ENCODE peak calls at places on chromosomes 3 and 15, in nine cellular contexts. One of them, this sample, is unnamed.

GRCh38 chr15:75025102-75025501 is 1.7 kb downstream of the PPCDC start:
- DNase-seq in activated CD4-positive, alpha-beta T cell treated with anti-CD3 and anti-CD28 coated beads, Interleukin-2, amount 50 U/mL, for 4 hours: no peak
- DNase-seq in fibroblast of lung: no peak
- DNase-seq in foreskin fibroblast: no peak
- DNase-seq in fibroblast of mammary gland: no peak
- DNase-seq in heart left ventricle: no peak
- DNase-seq in GM20000: no peak
- DNase-seq in skeletal muscle cell: no peak
- DNase-seq in B cell: no peak
- DNase-seq in this sample: no peak

GRCh38 chr15:38558714-38559059 is 5.9 kb downstream of the RASGRP1 start:
- DNase-seq in foreskin fibroblast: peak
- DNase-seq in GM20000: no peak
- DNase-seq in activated CD4-positive, alpha-beta T cell treated with anti-CD3 and anti-CD28 coated beads, Interleukin-2, amount 50 U/mL, for 4 hours: no peak
- DNase-seq in skeletal muscle cell: peak
- DNase-seq in fibroblast of mammary gland: peak
- DNase-seq in fibroblast of lung: peak
- DNase-seq in B cell: no peak
- DNase-seq in heart left ventricle: no peak
- DNase-seq in this sample: no peak

GRCh38 chr3:168249048-168249538 is 153.4 kb upstream of the GOLIM4 start:
- DNase-seq in B cell: no peak
- DNase-seq in fibroblast of lung: peak
- DNase-seq in activated CD4-positive, alpha-beta T cell treated with anti-CD3 and anti-CD28 coated beads, Interleukin-2, amount 50 U/mL, for 4 hours: no peak
- DNase-seq in fibroblast of mammary gland: peak
- DNase-seq in foreskin fibroblast: peak
- DNase-seq in GM20000: peak
- DNase-seq in skeletal muscle cell: no peak
- DNase-seq in heart left ventricle: no peak
- DNase-seq in this sample: peak

GRCh38 chr15:70154440-70155347 is 57.0 kb upstream of the TLE3 start:
- DNase-seq in GM20000: no peak
- DNase-seq in foreskin fibroblast: no peak
- DNase-seq in B cell: no peak
- DNase-seq in heart left ventricle: peak
- DNase-seq in fibroblast of mammary gland: no peak
- DNase-seq in fibroblast of lung: peak
- DNase-seq in activated CD4-positive, alpha-beta T cell treated with anti-CD3 and anti-CD28 coated beads, Interleukin-2, amount 50 U/mL, for 4 hours: no peak
- DNase-seq in skeletal muscle cell: no peak
- DNase-seq in this sample: peak

GRCh38 chr3:139893963-139894637 is 40.9 kb upstream of the CLSTN2 start:
- DNase-seq in B cell: no peak
- DNase-seq in fibroblast of lung: no peak
- DNase-seq in skeletal muscle cell: no peak
- DNase-seq in heart left ventricle: no peak
- DNase-seq in GM20000: no peak
- DNase-seq in activated CD4-positive, alpha-beta T cell treated with anti-CD3 and anti-CD28 coated beads, Interleukin-2, amount 50 U/mL, for 4 hours: no peak
- DNase-seq in foreskin fibroblast: no peak
- DNase-seq in fibroblast of mammary gland: no peak
- DNase-seq in this sample: no peak

GRCh38 chr3:145899229-145899628 is 261.8 kb downstream of the PLOD2 start:
- DNase-seq in activated CD4-positive, alpha-beta T cell treated with anti-CD3 and anti-CD28 coated beads, Interleukin-2, amount 50 U/mL, for 4 hours: no peak
- DNase-seq in heart left ventricle: no peak
- DNase-seq in fibroblast of mammary gland: no peak
- DNase-seq in skeletal muscle cell: no peak
- DNase-seq in fibroblast of lung: no peak
- DNase-seq in GM20000: no peak
- DNase-seq in foreskin fibroblast: no peak
- DNase-seq in B cell: no peak
- DNase-seq in this sample: no peak

GRCh38 chr15:71136159-71137137 is 21.2 kb downstream of the THSD4 start:
- DNase-seq in heart left ventricle: peak
- DNase-seq in skeletal muscle cell: peak
- DNase-seq in activated CD4-positive, alpha-beta T cell treated with anti-CD3 and anti-CD28 coated beads, Interleukin-2, amount 50 U/mL, for 4 hours: no peak
- DNase-seq in foreskin fibroblast: peak
- DNase-seq in fibroblast of mammary gland: peak
- DNase-seq in GM20000: no peak
- DNase-seq in fibroblast of lung: peak
- DNase-seq in B cell: no peak
- DNase-seq in this sample: peak

GRCh38 chr15:55834331-55834730 is 91.4 kb upstream of the PRTG start:
- DNase-seq in B cell: no peak
- DNase-seq in fibroblast of mammary gland: no peak
- DNase-seq in GM20000: no peak
- DNase-seq in activated CD4-positive, alpha-beta T cell treated with anti-CD3 and anti-CD28 coated beads, Interleukin-2, amount 50 U/mL, for 4 hours: no peak
- DNase-seq in fibroblast of lung: peak
- DNase-seq in skeletal muscle cell: no peak
- DNase-seq in foreskin fibroblast: no peak
- DNase-seq in heart left ventricle: no peak
- DNase-seq in this sample: no peak

GRCh38 chr15:59059076-59059597 is 45.8 kb upstream of the CCNB2 start:
- DNase-seq in B cell: no peak
- DNase-seq in foreskin fibroblast: no peak
- DNase-seq in GM20000: no peak
- DNase-seq in fibroblast of mammary gland: no peak
- DNase-seq in fibroblast of lung: no peak
- DNase-seq in heart left ventricle: no peak
- DNase-seq in skeletal muscle cell: no peak
- DNase-seq in activated CD4-positive, alpha-beta T cell treated with anti-CD3 and anti-CD28 coated beads, Interleukin-2, amount 50 U/mL, for 4 hours: no peak
- DNase-seq in this sample: no peak

GRCh38 chr15:55741592-55742497 is 1.1 kb downstream of the PRTG start:
- DNase-seq in GM20000: peak
- DNase-seq in heart left ventricle: no peak
- DNase-seq in B cell: no peak
- DNase-seq in activated CD4-positive, alpha-beta T cell treated with anti-CD3 and anti-CD28 coated beads, Interleukin-2, amount 50 U/mL, for 4 hours: no peak
- DNase-seq in foreskin fibroblast: no peak
- DNase-seq in fibroblast of lung: no peak
- DNase-seq in fibroblast of mammary gland: no peak
- DNase-seq in skeletal muscle cell: no peak
- DNase-seq in this sample: peak

GRCh38 chr15:57554063-57554820 is 37.5 kb upstream of the MYZAP start:
- DNase-seq in activated CD4-positive, alpha-beta T cell treated with anti-CD3 and anti-CD28 coated beads, Interleukin-2, amount 50 U/mL, for 4 hours: no peak
- DNase-seq in foreskin fibroblast: no peak
- DNase-seq in GM20000: no peak
- DNase-seq in B cell: no peak
- DNase-seq in heart left ventricle: no peak
- DNase-seq in skeletal muscle cell: no peak
- DNase-seq in fibroblast of lung: peak
- DNase-seq in fibroblast of mammary gland: no peak
- DNase-seq in this sample: peak

GRCh38 chr3:12336099-12336498 is 47.2 kb downstream of the PPARG start:
- DNase-seq in GM20000: no peak
- DNase-seq in activated CD4-positive, alpha-beta T cell treated with anti-CD3 and anti-CD28 coated beads, Interleukin-2, amount 50 U/mL, for 4 hours: no peak
- DNase-seq in B cell: no peak
- DNase-seq in fibroblast of lung: peak
- DNase-seq in fibroblast of mammary gland: no peak
- DNase-seq in heart left ventricle: no peak
- DNase-seq in foreskin fibroblast: no peak
- DNase-seq in skeletal muscle cell: no peak
- DNase-seq in this sample: no peak

GRCh38 chr3:129942296-129942695 is 32.2 kb upstream of the TRH start:
- DNase-seq in foreskin fibroblast: peak
- DNase-seq in fibroblast of mammary gland: peak
- DNase-seq in fibroblast of lung: peak
- DNase-seq in skeletal muscle cell: no peak
- DNase-seq in heart left ventricle: peak
- DNase-seq in B cell: peak
- DNase-seq in activated CD4-positive, alpha-beta T cell treated with anti-CD3 and anti-CD28 coated beads, Interleukin-2, amount 50 U/mL, for 4 hours: peak
- DNase-seq in GM20000: peak
- DNase-seq in this sample: peak

GRCh38 chr3:120348065-120348980 is 831 bp downstream of the LRRC58 start:
- DNase-seq in fibroblast of lung: peak
- DNase-seq in foreskin fibroblast: no peak
- DNase-seq in activated CD4-positive, alpha-beta T cell treated with anti-CD3 and anti-CD28 coated beads, Interleukin-2, amount 50 U/mL, for 4 hours: peak
- DNase-seq in fibroblast of mammary gland: peak
- DNase-seq in heart left ventricle: no peak
- DNase-seq in skeletal muscle cell: no peak
- DNase-seq in GM20000: peak
- DNase-seq in B cell: peak
- DNase-seq in this sample: peak

GRCh38 chr3:126858887-126859286 is 124.0 kb upstream of the PLXNA1 start:
- DNase-seq in B cell: no peak
- DNase-seq in skeletal muscle cell: peak
- DNase-seq in heart left ventricle: no peak
- DNase-seq in fibroblast of mammary gland: peak
- DNase-seq in fibroblast of lung: peak
- DNase-seq in activated CD4-positive, alpha-beta T cell treated with anti-CD3 and anti-CD28 coated beads, Interleukin-2, amount 50 U/mL, for 4 hours: no peak
- DNase-seq in foreskin fibroblast: peak
- DNase-seq in GM20000: no peak
- DNase-seq in this sample: peak

GRCh38 chr3:21647961-21648360 is 103.0 kb downstream of the ZNF385D start:
- DNase-seq in heart left ventricle: no peak
- DNase-seq in GM20000: no peak
- DNase-seq in foreskin fibroblast: no peak
- DNase-seq in fibroblast of lung: no peak
- DNase-seq in activated CD4-positive, alpha-beta T cell treated with anti-CD3 and anti-CD28 coated beads, Interleukin-2, amount 50 U/mL, for 4 hours: no peak
- DNase-seq in fibroblast of mammary gland: no peak
- DNase-seq in skeletal muscle cell: no peak
- DNase-seq in B cell: no peak
- DNase-seq in this sample: no peak

GRCh38 chr3:188830955-188831354 is 340.8 kb upstream of the TPRG1 start:
- DNase-seq in B cell: no peak
- DNase-seq in skeletal muscle cell: no peak
- DNase-seq in fibroblast of mammary gland: peak
- DNase-seq in activated CD4-positive, alpha-beta T cell treated with anti-CD3 and anti-CD28 coated beads, Interleukin-2, amount 50 U/mL, for 4 hours: no peak
- DNase-seq in GM20000: no peak
- DNase-seq in foreskin fibroblast: no peak
- DNase-seq in fibroblast of lung: no peak
- DNase-seq in heart left ventricle: no peak
- DNase-seq in this sample: peak

GRCh38 chr3:187973977-187974856 is 179.7 kb upstream of the LPP start:
- DNase-seq in B cell: peak
- DNase-seq in foreskin fibroblast: no peak
- DNase-seq in skeletal muscle cell: no peak
- DNase-seq in fibroblast of lung: no peak
- DNase-seq in fibroblast of mammary gland: no peak
- DNase-seq in GM20000: no peak
- DNase-seq in activated CD4-positive, alpha-beta T cell treated with anti-CD3 and anti-CD28 coated beads, Interleukin-2, amount 50 U/mL, for 4 hours: no peak
- DNase-seq in heart left ventricle: no peak
- DNase-seq in this sample: no peak

GRCh38 chr3:59368887-59369286 is 319.1 kb upstream of the CFAP20DC start:
- DNase-seq in GM20000: no peak
- DNase-seq in heart left ventricle: no peak
- DNase-seq in B cell: no peak
- DNase-seq in fibroblast of lung: no peak
- DNase-seq in fibroblast of mammary gland: no peak
- DNase-seq in foreskin fibroblast: no peak
- DNase-seq in skeletal muscle cell: no peak
- DNase-seq in activated CD4-positive, alpha-beta T cell treated with anti-CD3 and anti-CD28 coated beads, Interleukin-2, amount 50 U/mL, for 4 hours: no peak
- DNase-seq in this sample: no peak

GRCh38 chr3:165502707-165503106 is 306.5 kb upstream of the SLITRK3 start:
- DNase-seq in fibroblast of lung: no peak
- DNase-seq in skeletal muscle cell: no peak
- DNase-seq in B cell: no peak
- DNase-seq in activated CD4-positive, alpha-beta T cell treated with anti-CD3 and anti-CD28 coated beads, Interleukin-2, amount 50 U/mL, for 4 hours: no peak
- DNase-seq in GM20000: no peak
- DNase-seq in heart left ventricle: no peak
- DNase-seq in fibroblast of mammary gland: no peak
- DNase-seq in foreskin fibroblast: no peak
- DNase-seq in this sample: no peak

GRCh38 chr15:74434260-74434915 is 630 bp upstream of the SEMA7A start:
- DNase-seq in GM20000: peak
- DNase-seq in activated CD4-positive, alpha-beta T cell treated with anti-CD3 and anti-CD28 coated beads, Interleukin-2, amount 50 U/mL, for 4 hours: no peak
- DNase-seq in foreskin fibroblast: no peak
- DNase-seq in heart left ventricle: no peak
- DNase-seq in skeletal muscle cell: no peak
- DNase-seq in fibroblast of lung: peak
- DNase-seq in B cell: peak
- DNase-seq in fibroblast of mammary gland: no peak
- DNase-seq in this sample: no peak

GRCh38 chr3:61866961-61867461 is 305.6 kb downstream of the PTPRG start:
- DNase-seq in activated CD4-positive, alpha-beta T cell treated with anti-CD3 and anti-CD28 coated beads, Interleukin-2, amount 50 U/mL, for 4 hours: no peak
- DNase-seq in fibroblast of mammary gland: no peak
- DNase-seq in GM20000: no peak
- DNase-seq in fibroblast of lung: no peak
- DNase-seq in heart left ventricle: no peak
- DNase-seq in skeletal muscle cell: no peak
- DNase-seq in foreskin fibroblast: no peak
- DNase-seq in B cell: no peak
- DNase-seq in this sample: no peak

GRCh38 chr15:63192604-63193206 is 3.3 kb downstream of the RAB8B start:
- DNase-seq in foreskin fibroblast: no peak
- DNase-seq in skeletal muscle cell: no peak
- DNase-seq in activated CD4-positive, alpha-beta T cell treated with anti-CD3 and anti-CD28 coated beads, Interleukin-2, amount 50 U/mL, for 4 hours: no peak
- DNase-seq in B cell: no peak
- DNase-seq in fibroblast of lung: no peak
- DNase-seq in fibroblast of mammary gland: no peak
- DNase-seq in heart left ventricle: no peak
- DNase-seq in GM20000: no peak
- DNase-seq in this sample: no peak

GRCh38 chr3:196632033-196632751 is 7.3 kb upstream of the NRROS start:
- DNase-seq in B cell: peak
- DNase-seq in GM20000: peak
- DNase-seq in skeletal muscle cell: no peak
- DNase-seq in heart left ventricle: peak
- DNase-seq in foreskin fibroblast: peak
- DNase-seq in fibroblast of lung: peak
- DNase-seq in fibroblast of mammary gland: peak
- DNase-seq in activated CD4-positive, alpha-beta T cell treated with anti-CD3 and anti-CD28 coated beads, Interleukin-2, amount 50 U/mL, for 4 hours: peak
- DNase-seq in this sample: peak

GRCh38 chr15:38176696-38177095 is 75.9 kb upstream of the SPRED1 start:
- DNase-seq in fibroblast of lung: no peak
- DNase-seq in foreskin fibroblast: no peak
- DNase-seq in heart left ventricle: no peak
- DNase-seq in GM20000: no peak
- DNase-seq in skeletal muscle cell: no peak
- DNase-seq in fibroblast of mammary gland: no peak
- DNase-seq in activated CD4-positive, alpha-beta T cell treated with anti-CD3 and anti-CD28 coated beads, Interleukin-2, amount 50 U/mL, for 4 hours: no peak
- DNase-seq in B cell: no peak
- DNase-seq in this sample: no peak

GRCh38 chr3:158261371-158261991 is 151.6 kb downstream of the RSRC1 start:
- DNase-seq in GM20000: no peak
- DNase-seq in fibroblast of mammary gland: peak
- DNase-seq in activated CD4-positive, alpha-beta T cell treated with anti-CD3 and anti-CD28 coated beads, Interleukin-2, amount 50 U/mL, for 4 hours: no peak
- DNase-seq in B cell: no peak
- DNase-seq in foreskin fibroblast: no peak
- DNase-seq in fibroblast of lung: no peak
- DNase-seq in heart left ventricle: no peak
- DNase-seq in skeletal muscle cell: no peak
- DNase-seq in this sample: no peak

GRCh38 chr3:37603722-37604121 is 258.0 kb upstream of the CTDSPL start:
- DNase-seq in GM20000: no peak
- DNase-seq in fibroblast of lung: no peak
- DNase-seq in activated CD4-positive, alpha-beta T cell treated with anti-CD3 and anti-CD28 coated beads, Interleukin-2, amount 50 U/mL, for 4 hours: no peak
- DNase-seq in B cell: no peak
- DNase-seq in heart left ventricle: no peak
- DNase-seq in skeletal muscle cell: no peak
- DNase-seq in foreskin fibroblast: no peak
- DNase-seq in fibroblast of mammary gland: no peak
- DNase-seq in this sample: no peak

GRCh38 chr15:75653347-75653913 is 5.7 kb downstream of the SNX33 start:
- DNase-seq in activated CD4-positive, alpha-beta T cell treated with anti-CD3 and anti-CD28 coated beads, Interleukin-2, amount 50 U/mL, for 4 hours: no peak
- DNase-seq in foreskin fibroblast: no peak
- DNase-seq in skeletal muscle cell: no peak
- DNase-seq in GM20000: no peak
- DNase-seq in heart left ventricle: no peak
- DNase-seq in fibroblast of mammary gland: no peak
- DNase-seq in fibroblast of lung: no peak
- DNase-seq in B cell: no peak
- DNase-seq in this sample: no peak

GRCh38 chr15:77630956-77631789 is 1.5 kb downstream of the LINGO1 start:
- DNase-seq in fibroblast of mammary gland: no peak
- DNase-seq in heart left ventricle: no peak
- DNase-seq in foreskin fibroblast: no peak
- DNase-seq in B cell: no peak
- DNase-seq in fibroblast of lung: no peak
- DNase-seq in GM20000: peak
- DNase-seq in activated CD4-positive, alpha-beta T cell treated with anti-CD3 and anti-CD28 coated beads, Interleukin-2, amount 50 U/mL, for 4 hours: no peak
- DNase-seq in skeletal muscle cell: no peak
- DNase-seq in this sample: no peak

GRCh38 chr15:80504931-80505330 is 100.7 kb downstream of the ARNT2 start:
- DNase-seq in GM20000: no peak
- DNase-seq in B cell: no peak
- DNase-seq in fibroblast of mammary gland: no peak
- DNase-seq in heart left ventricle: no peak
- DNase-seq in fibroblast of lung: no peak
- DNase-seq in activated CD4-positive, alpha-beta T cell treated with anti-CD3 and anti-CD28 coated beads, Interleukin-2, amount 50 U/mL, for 4 hours: no peak
- DNase-seq in skeletal muscle cell: no peak
- DNase-seq in foreskin fibroblast: no peak
- DNase-seq in this sample: no peak

GRCh38 chr3:46853441-46854410 is 9.5 kb downstream of the MYL3 start:
- DNase-seq in GM20000: no peak
- DNase-seq in B cell: no peak
- DNase-seq in fibroblast of lung: no peak
- DNase-seq in fibroblast of mammary gland: no peak
- DNase-seq in skeletal muscle cell: no peak
- DNase-seq in heart left ventricle: peak
- DNase-seq in foreskin fibroblast: no peak
- DNase-seq in activated CD4-positive, alpha-beta T cell treated with anti-CD3 and anti-CD28 coated beads, Interleukin-2, amount 50 U/mL, for 4 hours: no peak
- DNase-seq in this sample: no peak

This sample was measured in lung microvascular endothelial cell.